ENCODE peak calls at places on chromosomes 3 and 15, in nine cellular contexts. R, J, F, L, K, B, S, A and I are unnamed samples.

GRCh38 chr3:11641683-11642407 is 1.9 kb downstream of the VGLL4 start:
- DNase-seq in R (no peak), J (peak; percentile 22), F (peak; percentile 21), L (peak; percentile 62), K (peak; percentile 37), B (no peak), S (no peak), A (peak; percentile 76), I (peak; percentile 66)

GRCh38 chr3:102235679-102236078 is 199.1 kb upstream of the ZPLD1 start:
- DNase-seq in R (no peak), J (no peak), F (peak; percentile 26), L (peak; percentile 34), K (peak; percentile 63), B (no peak), S (no peak), A (no peak), I (peak; percentile 70)

GRCh38 chr3:52054689-52055511 is 1.5 kb downstream of the DUSP7 start:
- DNase-seq in R (peak; percentile 64), J (no peak), F (no peak), L (peak; percentile 43), K (peak; percentile 21), B (peak; percentile 26), S (no peak), A (peak; percentile 20), I (peak; percentile 31)

GRCh38 chr15:67611803-67612369 is 69.4 kb downstream of the MAP2K5 start:
- DNase-seq in R (no peak), J (no peak), F (no peak), L (no peak), K (no peak), B (no peak), S (no peak), A (peak; percentile 14), I (no peak)

GRCh38 chr15:35630570-35630969 is 84.6 kb upstream of the DPH6 start:
- DNase-seq in R (no peak), J (peak; percentile 52), F (no peak), L (no peak), K (no peak), B (no peak), S (no peak), A (no peak), I (peak; percentile 47)

GRCh38 chr3:132695422-132695821 is 26.8 kb downstream of the NPHP3 start:
- DNase-seq in R (no peak), J (no peak), F (no peak), L (no peak), K (no peak), B (no peak), S (no peak), A (peak; percentile 34), I (no peak)

GRCh38 chr15:76003364-76003763 is 8.9 kb downstream of the NRG4 start:
- DNase-seq in R (no peak), J (no peak), F (no peak), L (no peak), K (no peak), B (no peak), S (no peak), A (no peak), I (no peak)

GRCh38 chr3:28606283-28606682 is 257.7 kb upstream of the AZI2 start:
- DNase-seq in R (no peak), J (no peak), F (no peak), L (no peak), K (no peak), B (no peak), S (no peak), A (no peak), I (no peak)

GRCh38 chr3:177749836-177750235 is 552.6 kb upstream of the TBL1XR1 start:
- DNase-seq in R (no peak), J (no peak), F (no peak), L (no peak), K (no peak), B (no peak), S (no peak), A (no peak), I (no peak)

GRCh38 chr3:62875103-62876002 is at the start of gene CADPS:
- DNase-seq in R (peak; percentile 80), J (peak; percentile 27), F (no peak), L (no peak), K (no peak), B (peak; percentile 21), S (no peak), A (no peak), I (no peak)

GRCh38 chr15:97904196-97904572 is 56.3 kb upstream of the ARRDC4 start:
- DNase-seq in R (peak; percentile 86), J (no peak), F (no peak), L (peak; percentile 76), K (peak; percentile 32), B (peak; percentile 88), S (peak; percentile 41), A (peak; percentile 39), I (peak; percentile 26)